ENCODE peak calls at places on chromosomes 5 and 9, in nine cellular contexts. D is neural crest cell; X is type B pancreatic cell; Y is bronchial epithelial cell; G is hypothalamus; J is NCI-H1092; W is non-pigmented ciliary epithelial cell; M is stimulated activated CD4-positive, alpha-beta T cell treated with anti-CD3 and anti-CD28 coated beads, Interleukin-2, amount 100 ng/mL, for 48 hours; K is activated T-helper 1 cell treated with Interleukin-2 at 50 U/mL for 16 hours. T is an unnamed sample.

GRCh38 chr5:138664276-138664943 is 88.8 kb upstream of the CTNNA1 start:
- DNase-seq in K (no peak), M (no peak), W (no peak), X (no peak), J (no peak), Y (peak; percentile 91), D (no peak), G (no peak), T (no peak)

GRCh38 chr9:124661184-124661755 is 109.8 kb downstream of the NR6A1 start:
- DNase-seq in X (no peak), K (no peak), M (no peak), Y (no peak), W (no peak), D (no peak), G (no peak), J (no peak), T (no peak)

GRCh38 chr5:10977011-10977410 is 216.0 kb upstream of the DAP start:
- DNase-seq in D (no peak), G (no peak), X (no peak), W (no peak), K (no peak), J (no peak), M (no peak), Y (no peak), T (no peak)

GRCh38 chr5:139650031-139650688 is 2.0 kb downstream of the CXXC5 start:
- DNase-seq in J (no peak), G (no peak), K (no peak), Y (no peak), W (no peak), M (no peak), D (peak; percentile 55), X (no peak), T (no peak)

GRCh38 chr5:172065431-172066065 is 59.1 kb upstream of the FBXW11 start:
- DNase-seq in G (no peak), X (no peak), K (no peak), J (no peak), W (no peak), D (no peak), M (no peak), Y (no peak), T (no peak)

GRCh38 chr5:115321309-115321708 is 24.9 kb upstream of the CCDC112 start:
- DNase-seq in X (no peak), M (no peak), K (no peak), Y (peak; percentile 73), W (no peak), D (no peak), J (no peak), G (no peak), T (no peak)

GRCh38 chr9:137757613-137758029 is 120.0 kb upstream of the CACNA1B start:
- DNase-seq in W (peak; percentile 44), M (no peak), G (no peak), Y (peak; percentile 76), J (no peak), X (no peak), K (no peak), D (no peak), T (peak; percentile 42)

GRCh38 chr9:99129091-99129490 is 24.2 kb downstream of the TGFBR1 start:
- DNase-seq in G (no peak), K (no peak), W (no peak), X (no peak), J (no peak), M (no peak), D (no peak), Y (peak; percentile 77), T (no peak)

GRCh38 chr5:88276378-88276777 is 7.7 kb upstream of the TMEM161B start:
- DNase-seq in X (no peak), G (no peak), K (no peak), Y (no peak), M (no peak), D (no peak), W (no peak), J (no peak), T (no peak)

GRCh38 chr9:136137321-136138054 is 18.8 kb upstream of the TMEM250 start:
- DNase-seq in K (no peak), D (no peak), M (no peak), W (no peak), Y (no peak), J (no peak), G (no peak), X (no peak), T (no peak)

GRCh38 chr5:76469656-76470290 is 66.7 kb downstream of the IQGAP2 start:
- DNase-seq in M (peak; percentile 31), Y (no peak), X (no peak), W (no peak), G (no peak), K (no peak), J (no peak), D (no peak), T (no peak)

GRCh38 chr5:102531506-102531905 is 32.7 kb upstream of the SLCO6A1 start:
- DNase-seq in X (no peak), G (no peak), W (no peak), J (no peak), D (no peak), M (no peak), Y (peak; percentile 7), K (no peak), T (no peak)

GRCh38 chr9:6133346-6134063 is 82.1 kb upstream of the IL33 start:
- DNase-seq in D (no peak), M (no peak), G (no peak), X (no peak), Y (peak; percentile 98), W (no peak), J (no peak), K (no peak), T (no peak)

GRCh38 chr5:143968071-143968878 is 156.3 kb downstream of the HMHB1 start:
- DNase-seq in X (no peak), J (peak; percentile 34), K (no peak), M (no peak), W (no peak), G (no peak), D (no peak), Y (peak; percentile 68), T (peak; percentile 21)

GRCh38 chr9:137064027-137064879 is 6.1 kb downstream of the SAPCD2 start:
- DNase-seq in D (peak; percentile 79), J (peak; percentile 10), G (peak; percentile 16), M (peak; percentile 75), X (no peak), W (no peak), K (peak; percentile 43), Y (no peak), T (no peak)

T was measured in AG04450.